ENCODE peak calls at places on chromosomes 4 and X, in eight cellular contexts. One of them, this sample, is unnamed.

GRCh38 chr4:144583658-144584057 is 62.3 kb upstream of the HHIP start:
- DNase-seq in coronary artery: no peak
- DNase-seq in AG20443: no peak
- DNase-seq in Kasumi-1: no peak
- DNase-seq in activated CD8-positive, alpha-beta memory T cell treated with anti-CD3 and anti-CD28 coated beads, Interleukin-2, amount 10 ng/mL, durations not matched to agents 7 days and 5 days: no peak
- DNase-seq in SK-N-SH: no peak
- DNase-seq in stimulated activated naive CD8-positive, alpha-beta T cell treated with anti-CD3 and anti-CD28 coated beads, Interleukin-15, Interleukin-2, amounts not matched to agents 100 U/mL and 50 U/mL, for 24 hours: no peak
- DNase-seq in body of pancreas: no peak
- DNase-seq in this sample: peak

GRCh38 chr4:39689970-39690369 is 8.0 kb upstream of the UBE2K start:
- DNase-seq in body of pancreas: no peak
- DNase-seq in AG20443: no peak
- DNase-seq in stimulated activated naive CD8-positive, alpha-beta T cell treated with anti-CD3 and anti-CD28 coated beads, Interleukin-15, Interleukin-2, amounts not matched to agents 100 U/mL and 50 U/mL, for 24 hours: no peak
- DNase-seq in SK-N-SH: no peak
- DNase-seq in activated CD8-positive, alpha-beta memory T cell treated with anti-CD3 and anti-CD28 coated beads, Interleukin-2, amount 10 ng/mL, durations not matched to agents 7 days and 5 days: no peak
- DNase-seq in coronary artery: no peak
- DNase-seq in Kasumi-1: no peak
- DNase-seq in this sample: no peak

GRCh38 chr4:12144051-12144450 is 715.4 kb upstream of the HS3ST1 start:
- DNase-seq in SK-N-SH: no peak
- DNase-seq in coronary artery: no peak
- DNase-seq in AG20443: no peak
- DNase-seq in body of pancreas: no peak
- DNase-seq in stimulated activated naive CD8-positive, alpha-beta T cell treated with anti-CD3 and anti-CD28 coated beads, Interleukin-15, Interleukin-2, amounts not matched to agents 100 U/mL and 50 U/mL, for 24 hours: no peak
- DNase-seq in activated CD8-positive, alpha-beta memory T cell treated with anti-CD3 and anti-CD28 coated beads, Interleukin-2, amount 10 ng/mL, durations not matched to agents 7 days and 5 days: no peak
- DNase-seq in Kasumi-1: peak
- DNase-seq in this sample: no peak

GRCh38 chrX:119870626-119871131 is 854 bp downstream of the RNF113A start:
- DNase-seq in activated CD8-positive, alpha-beta memory T cell treated with anti-CD3 and anti-CD28 coated beads, Interleukin-2, amount 10 ng/mL, durations not matched to agents 7 days and 5 days: peak
- DNase-seq in Kasumi-1: peak
- DNase-seq in stimulated activated naive CD8-positive, alpha-beta T cell treated with anti-CD3 and anti-CD28 coated beads, Interleukin-15, Interleukin-2, amounts not matched to agents 100 U/mL and 50 U/mL, for 24 hours: peak
- DNase-seq in SK-N-SH: peak
- DNase-seq in body of pancreas: peak
- DNase-seq in coronary artery: no peak
- DNase-seq in AG20443: peak
- DNase-seq in this sample: peak

GRCh38 chrX:73581002-73581628 is 18.1 kb downstream of the CHIC1 start:
- DNase-seq in body of pancreas: no peak
- DNase-seq in SK-N-SH: no peak
- DNase-seq in stimulated activated naive CD8-positive, alpha-beta T cell treated with anti-CD3 and anti-CD28 coated beads, Interleukin-15, Interleukin-2, amounts not matched to agents 100 U/mL and 50 U/mL, for 24 hours: no peak
- DNase-seq in coronary artery: no peak
- DNase-seq in activated CD8-positive, alpha-beta memory T cell treated with anti-CD3 and anti-CD28 coated beads, Interleukin-2, amount 10 ng/mL, durations not matched to agents 7 days and 5 days: no peak
- DNase-seq in Kasumi-1: no peak
- DNase-seq in AG20443: no peak
- DNase-seq in this sample: peak

GRCh38 chr4:6658635-6659075 is 18.2 kb downstream of the MRFAP1 start:
- DNase-seq in AG20443: peak
- DNase-seq in SK-N-SH: no peak
- DNase-seq in activated CD8-positive, alpha-beta memory T cell treated with anti-CD3 and anti-CD28 coated beads, Interleukin-2, amount 10 ng/mL, durations not matched to agents 7 days and 5 days: peak
- DNase-seq in stimulated activated naive CD8-positive, alpha-beta T cell treated with anti-CD3 and anti-CD28 coated beads, Interleukin-15, Interleukin-2, amounts not matched to agents 100 U/mL and 50 U/mL, for 24 hours: peak
- DNase-seq in Kasumi-1: no peak
- DNase-seq in coronary artery: peak
- DNase-seq in body of pancreas: peak
- DNase-seq in this sample: no peak

GRCh38 chrX:146278381-146278780 is 460.8 kb downstream of the SLITRK2 start:
- DNase-seq in activated CD8-positive, alpha-beta memory T cell treated with anti-CD3 and anti-CD28 coated beads, Interleukin-2, amount 10 ng/mL, durations not matched to agents 7 days and 5 days: no peak
- DNase-seq in Kasumi-1: peak
- DNase-seq in body of pancreas: peak
- DNase-seq in AG20443: no peak
- DNase-seq in SK-N-SH: no peak
- DNase-seq in coronary artery: no peak
- DNase-seq in stimulated activated naive CD8-positive, alpha-beta T cell treated with anti-CD3 and anti-CD28 coated beads, Interleukin-15, Interleukin-2, amounts not matched to agents 100 U/mL and 50 U/mL, for 24 hours: no peak
- DNase-seq in this sample: peak

GRCh38 chr4:3407930-3408792 is 33.6 kb upstream of the HGFAC start:
- DNase-seq in coronary artery: no peak
- DNase-seq in Kasumi-1: no peak
- DNase-seq in AG20443: no peak
- DNase-seq in activated CD8-positive, alpha-beta memory T cell treated with anti-CD3 and anti-CD28 coated beads, Interleukin-2, amount 10 ng/mL, durations not matched to agents 7 days and 5 days: no peak
- DNase-seq in SK-N-SH: no peak
- DNase-seq in stimulated activated naive CD8-positive, alpha-beta T cell treated with anti-CD3 and anti-CD28 coated beads, Interleukin-15, Interleukin-2, amounts not matched to agents 100 U/mL and 50 U/mL, for 24 hours: no peak
- DNase-seq in body of pancreas: no peak
- DNase-seq in this sample: no peak

GRCh38 chr4:87005690-87006461 is 71.1 kb downstream of the AFF1 start:
- DNase-seq in SK-N-SH: peak
- DNase-seq in stimulated activated naive CD8-positive, alpha-beta T cell treated with anti-CD3 and anti-CD28 coated beads, Interleukin-15, Interleukin-2, amounts not matched to agents 100 U/mL and 50 U/mL, for 24 hours: peak
- DNase-seq in activated CD8-positive, alpha-beta memory T cell treated with anti-CD3 and anti-CD28 coated beads, Interleukin-2, amount 10 ng/mL, durations not matched to agents 7 days and 5 days: peak
- DNase-seq in Kasumi-1: peak
- DNase-seq in coronary artery: no peak
- DNase-seq in AG20443: peak
- DNase-seq in body of pancreas: no peak
- DNase-seq in this sample: peak

GRCh38 chrX:44282753-44283152 is 60.7 kb downstream of the EFHC2 start:
- DNase-seq in coronary artery: no peak
- DNase-seq in SK-N-SH: peak
- DNase-seq in activated CD8-positive, alpha-beta memory T cell treated with anti-CD3 and anti-CD28 coated beads, Interleukin-2, amount 10 ng/mL, durations not matched to agents 7 days and 5 days: no peak
- DNase-seq in body of pancreas: no peak
- DNase-seq in stimulated activated naive CD8-positive, alpha-beta T cell treated with anti-CD3 and anti-CD28 coated beads, Interleukin-15, Interleukin-2, amounts not matched to agents 100 U/mL and 50 U/mL, for 24 hours: no peak
- DNase-seq in Kasumi-1: no peak
- DNase-seq in AG20443: no peak
- DNase-seq in this sample: no peak

GRCh38 chrX:8288590-8288989 is 117.5 kb upstream of the VCX2 start:
- DNase-seq in SK-N-SH: no peak
- DNase-seq in coronary artery: no peak
- DNase-seq in Kasumi-1: no peak
- DNase-seq in body of pancreas: no peak
- DNase-seq in activated CD8-positive, alpha-beta memory T cell treated with anti-CD3 and anti-CD28 coated beads, Interleukin-2, amount 10 ng/mL, durations not matched to agents 7 days and 5 days: no peak
- DNase-seq in stimulated activated naive CD8-positive, alpha-beta T cell treated with anti-CD3 and anti-CD28 coated beads, Interleukin-15, Interleukin-2, amounts not matched to agents 100 U/mL and 50 U/mL, for 24 hours: no peak
- DNase-seq in AG20443: no peak
- DNase-seq in this sample: no peak

GRCh38 chrX:154307207-154307606 is 11.6 kb downstream of the TKTL1 start:
- DNase-seq in coronary artery: no peak
- DNase-seq in AG20443: no peak
- DNase-seq in Kasumi-1: no peak
- DNase-seq in stimulated activated naive CD8-positive, alpha-beta T cell treated with anti-CD3 and anti-CD28 coated beads, Interleukin-15, Interleukin-2, amounts not matched to agents 100 U/mL and 50 U/mL, for 24 hours: no peak
- DNase-seq in body of pancreas: no peak
- DNase-seq in activated CD8-positive, alpha-beta memory T cell treated with anti-CD3 and anti-CD28 coated beads, Interleukin-2, amount 10 ng/mL, durations not matched to agents 7 days and 5 days: no peak
- DNase-seq in SK-N-SH: peak
- DNase-seq in this sample: peak

GRCh38 chrX:19785647-19786046 is 101.8 kb downstream of the SH3KBP1 start:
- DNase-seq in body of pancreas: no peak
- DNase-seq in Kasumi-1: no peak
- DNase-seq in AG20443: no peak
- DNase-seq in coronary artery: no peak
- DNase-seq in stimulated activated naive CD8-positive, alpha-beta T cell treated with anti-CD3 and anti-CD28 coated beads, Interleukin-15, Interleukin-2, amounts not matched to agents 100 U/mL and 50 U/mL, for 24 hours: peak
- DNase-seq in SK-N-SH: no peak
- DNase-seq in activated CD8-positive, alpha-beta memory T cell treated with anti-CD3 and anti-CD28 coated beads, Interleukin-2, amount 10 ng/mL, durations not matched to agents 7 days and 5 days: no peak
- DNase-seq in this sample: no peak

GRCh38 chrX:130103605-130104004 is 6.7 kb downstream of the ELF4 start:
- DNase-seq in body of pancreas: no peak
- DNase-seq in coronary artery: no peak
- DNase-seq in Kasumi-1: no peak
- DNase-seq in AG20443: no peak
- DNase-seq in SK-N-SH: no peak
- DNase-seq in activated CD8-positive, alpha-beta memory T cell treated with anti-CD3 and anti-CD28 coated beads, Interleukin-2, amount 10 ng/mL, durations not matched to agents 7 days and 5 days: no peak
- DNase-seq in stimulated activated naive CD8-positive, alpha-beta T cell treated with anti-CD3 and anti-CD28 coated beads, Interleukin-15, Interleukin-2, amounts not matched to agents 100 U/mL and 50 U/mL, for 24 hours: no peak
- DNase-seq in this sample: no peak

GRCh38 chr4:78661923-78662521 is 110.5 kb downstream of the ANXA3 start:
- DNase-seq in Kasumi-1: no peak
- DNase-seq in activated CD8-positive, alpha-beta memory T cell treated with anti-CD3 and anti-CD28 coated beads, Interleukin-2, amount 10 ng/mL, durations not matched to agents 7 days and 5 days: no peak
- DNase-seq in AG20443: peak
- DNase-seq in SK-N-SH: no peak
- DNase-seq in coronary artery: no peak
- DNase-seq in stimulated activated naive CD8-positive, alpha-beta T cell treated with anti-CD3 and anti-CD28 coated beads, Interleukin-15, Interleukin-2, amounts not matched to agents 100 U/mL and 50 U/mL, for 24 hours: no peak
- DNase-seq in body of pancreas: no peak
- DNase-seq in this sample: peak

GRCh38 chrX:120647127-120647526 is 17.3 kb upstream of the C1GALT1C1 start:
- DNase-seq in stimulated activated naive CD8-positive, alpha-beta T cell treated with anti-CD3 and anti-CD28 coated beads, Interleukin-15, Interleukin-2, amounts not matched to agents 100 U/mL and 50 U/mL, for 24 hours: no peak
- DNase-seq in Kasumi-1: no peak
- DNase-seq in AG20443: no peak
- DNase-seq in SK-N-SH: no peak
- DNase-seq in activated CD8-positive, alpha-beta memory T cell treated with anti-CD3 and anti-CD28 coated beads, Interleukin-2, amount 10 ng/mL, durations not matched to agents 7 days and 5 days: no peak
- DNase-seq in body of pancreas: no peak
- DNase-seq in coronary artery: no peak
- DNase-seq in this sample: no peak

GRCh38 chr4:141464366-141464765 is 172.0 kb upstream of the IL15 start:
- DNase-seq in stimulated activated naive CD8-positive, alpha-beta T cell treated with anti-CD3 and anti-CD28 coated beads, Interleukin-15, Interleukin-2, amounts not matched to agents 100 U/mL and 50 U/mL, for 24 hours: no peak
- DNase-seq in AG20443: no peak
- DNase-seq in Kasumi-1: no peak
- DNase-seq in activated CD8-positive, alpha-beta memory T cell treated with anti-CD3 and anti-CD28 coated beads, Interleukin-2, amount 10 ng/mL, durations not matched to agents 7 days and 5 days: no peak
- DNase-seq in coronary artery: no peak
- DNase-seq in SK-N-SH: peak
- DNase-seq in body of pancreas: no peak
- DNase-seq in this sample: no peak

GRCh38 chr4:158625544-158625943 is 46.1 kb downstream of the C4orf46 start:
- DNase-seq in AG20443: no peak
- DNase-seq in Kasumi-1: no peak
- DNase-seq in SK-N-SH: no peak
- DNase-seq in coronary artery: no peak
- DNase-seq in activated CD8-positive, alpha-beta memory T cell treated with anti-CD3 and anti-CD28 coated beads, Interleukin-2, amount 10 ng/mL, durations not matched to agents 7 days and 5 days: no peak
- DNase-seq in body of pancreas: no peak
- DNase-seq in stimulated activated naive CD8-positive, alpha-beta T cell treated with anti-CD3 and anti-CD28 coated beads, Interleukin-15, Interleukin-2, amounts not matched to agents 100 U/mL and 50 U/mL, for 24 hours: no peak
- DNase-seq in this sample: no peak

GRCh38 chrX:43526206-43526605 is 129.9 kb upstream of the MAOA start:
- DNase-seq in body of pancreas: no peak
- DNase-seq in SK-N-SH: no peak
- DNase-seq in AG20443: no peak
- DNase-seq in Kasumi-1: peak
- DNase-seq in activated CD8-positive, alpha-beta memory T cell treated with anti-CD3 and anti-CD28 coated beads, Interleukin-2, amount 10 ng/mL, durations not matched to agents 7 days and 5 days: no peak
- DNase-seq in coronary artery: no peak
- DNase-seq in stimulated activated naive CD8-positive, alpha-beta T cell treated with anti-CD3 and anti-CD28 coated beads, Interleukin-15, Interleukin-2, amounts not matched to agents 100 U/mL and 50 U/mL, for 24 hours: no peak
- DNase-seq in this sample: no peak

GRCh38 chr4:55398461-55398860 is 2.7 kb downstream of the TMEM165 start:
- DNase-seq in Kasumi-1: no peak
- DNase-seq in coronary artery: no peak
- DNase-seq in SK-N-SH: no peak
- DNase-seq in body of pancreas: no peak
- DNase-seq in stimulated activated naive CD8-positive, alpha-beta T cell treated with anti-CD3 and anti-CD28 coated beads, Interleukin-15, Interleukin-2, amounts not matched to agents 100 U/mL and 50 U/mL, for 24 hours: no peak
- DNase-seq in AG20443: no peak
- DNase-seq in activated CD8-positive, alpha-beta memory T cell treated with anti-CD3 and anti-CD28 coated beads, Interleukin-2, amount 10 ng/mL, durations not matched to agents 7 days and 5 days: no peak
- DNase-seq in this sample: peak

GRCh38 chrX:103215037-103215767 is at the start of gene BEX4:
- DNase-seq in stimulated activated naive CD8-positive, alpha-beta T cell treated with anti-CD3 and anti-CD28 coated beads, Interleukin-15, Interleukin-2, amounts not matched to agents 100 U/mL and 50 U/mL, for 24 hours: peak
- DNase-seq in coronary artery: peak
- DNase-seq in AG20443: peak
- DNase-seq in body of pancreas: peak
- DNase-seq in activated CD8-positive, alpha-beta memory T cell treated with anti-CD3 and anti-CD28 coated beads, Interleukin-2, amount 10 ng/mL, durations not matched to agents 7 days and 5 days: peak
- DNase-seq in Kasumi-1: no peak
- DNase-seq in SK-N-SH: peak
- DNase-seq in this sample: peak

GRCh38 chr4:77073106-77073858 is 2.5 kb downstream of the CCNI start:
- DNase-seq in AG20443: peak
- DNase-seq in stimulated activated naive CD8-positive, alpha-beta T cell treated with anti-CD3 and anti-CD28 coated beads, Interleukin-15, Interleukin-2, amounts not matched to agents 100 U/mL and 50 U/mL, for 24 hours: no peak
- DNase-seq in body of pancreas: no peak
- DNase-seq in activated CD8-positive, alpha-beta memory T cell treated with anti-CD3 and anti-CD28 coated beads, Interleukin-2, amount 10 ng/mL, durations not matched to agents 7 days and 5 days: no peak
- DNase-seq in SK-N-SH: no peak
- DNase-seq in coronary artery: no peak
- DNase-seq in Kasumi-1: peak
- DNase-seq in this sample: peak

GRCh38 chr4:118968006-118968405 is 79.4 kb downstream of the SYNPO2 start:
- DNase-seq in stimulated activated naive CD8-positive, alpha-beta T cell treated with anti-CD3 and anti-CD28 coated beads, Interleukin-15, Interleukin-2, amounts not matched to agents 100 U/mL and 50 U/mL, for 24 hours: peak
- DNase-seq in body of pancreas: peak
- DNase-seq in activated CD8-positive, alpha-beta memory T cell treated with anti-CD3 and anti-CD28 coated beads, Interleukin-2, amount 10 ng/mL, durations not matched to agents 7 days and 5 days: peak
- DNase-seq in AG20443: peak
- DNase-seq in coronary artery: peak
- DNase-seq in SK-N-SH: no peak
- DNase-seq in Kasumi-1: peak
- DNase-seq in this sample: peak

GRCh38 chr4:103075435-103075893 is 1.1 kb downstream of the SLC9B2 start:
- DNase-seq in Kasumi-1: peak
- DNase-seq in stimulated activated naive CD8-positive, alpha-beta T cell treated with anti-CD3 and anti-CD28 coated beads, Interleukin-15, Interleukin-2, amounts not matched to agents 100 U/mL and 50 U/mL, for 24 hours: no peak
- DNase-seq in activated CD8-positive, alpha-beta memory T cell treated with anti-CD3 and anti-CD28 coated beads, Interleukin-2, amount 10 ng/mL, durations not matched to agents 7 days and 5 days: no peak
- DNase-seq in SK-N-SH: peak
- DNase-seq in body of pancreas: no peak
- DNase-seq in coronary artery: no peak
- DNase-seq in AG20443: peak
- DNase-seq in this sample: no peak

GRCh38 chr4:87853108-87853507 is 20.3 kb downstream of the MEPE start:
- DNase-seq in body of pancreas: no peak
- DNase-seq in activated CD8-positive, alpha-beta memory T cell treated with anti-CD3 and anti-CD28 coated beads, Interleukin-2, amount 10 ng/mL, durations not matched to agents 7 days and 5 days: no peak
- DNase-seq in AG20443: peak
- DNase-seq in coronary artery: no peak
- DNase-seq in SK-N-SH: peak
- DNase-seq in Kasumi-1: peak
- DNase-seq in stimulated activated naive CD8-positive, alpha-beta T cell treated with anti-CD3 and anti-CD28 coated beads, Interleukin-15, Interleukin-2, amounts not matched to agents 100 U/mL and 50 U/mL, for 24 hours: no peak
- DNase-seq in this sample: peak

GRCh38 chr4:52873191-52873590 is 11.1 kb downstream of the RASL11B start:
- DNase-seq in SK-N-SH: no peak
- DNase-seq in coronary artery: no peak
- DNase-seq in activated CD8-positive, alpha-beta memory T cell treated with anti-CD3 and anti-CD28 coated beads, Interleukin-2, amount 10 ng/mL, durations not matched to agents 7 days and 5 days: no peak
- DNase-seq in AG20443: no peak
- DNase-seq in Kasumi-1: no peak
- DNase-seq in stimulated activated naive CD8-positive, alpha-beta T cell treated with anti-CD3 and anti-CD28 coated beads, Interleukin-15, Interleukin-2, amounts not matched to agents 100 U/mL and 50 U/mL, for 24 hours: no peak
- DNase-seq in body of pancreas: peak
- DNase-seq in this sample: peak

GRCh38 chrX:39439910-39440733 is 638.9 kb downstream of the MID1IP1 start:
- DNase-seq in coronary artery: no peak
- DNase-seq in AG20443: no peak
- DNase-seq in SK-N-SH: no peak
- DNase-seq in stimulated activated naive CD8-positive, alpha-beta T cell treated with anti-CD3 and anti-CD28 coated beads, Interleukin-15, Interleukin-2, amounts not matched to agents 100 U/mL and 50 U/mL, for 24 hours: peak
- DNase-seq in activated CD8-positive, alpha-beta memory T cell treated with anti-CD3 and anti-CD28 coated beads, Interleukin-2, amount 10 ng/mL, durations not matched to agents 7 days and 5 days: peak
- DNase-seq in Kasumi-1: no peak
- DNase-seq in body of pancreas: no peak
- DNase-seq in this sample: no peak

GRCh38 chr4:77591532-77591931 is 14.1 kb upstream of the CXCL13 start:
- DNase-seq in Kasumi-1: no peak
- DNase-seq in AG20443: no peak
- DNase-seq in coronary artery: no peak
- DNase-seq in stimulated activated naive CD8-positive, alpha-beta T cell treated with anti-CD3 and anti-CD28 coated beads, Interleukin-15, Interleukin-2, amounts not matched to agents 100 U/mL and 50 U/mL, for 24 hours: no peak
- DNase-seq in body of pancreas: no peak
- DNase-seq in SK-N-SH: no peak
- DNase-seq in activated CD8-positive, alpha-beta memory T cell treated with anti-CD3 and anti-CD28 coated beads, Interleukin-2, amount 10 ng/mL, durations not matched to agents 7 days and 5 days: no peak
- DNase-seq in this sample: no peak

GRCh38 chr4:86334020-86334750 is 25.7 kb downstream of the MAPK10 start:
- DNase-seq in Kasumi-1: no peak
- DNase-seq in AG20443: no peak
- DNase-seq in activated CD8-positive, alpha-beta memory T cell treated with anti-CD3 and anti-CD28 coated beads, Interleukin-2, amount 10 ng/mL, durations not matched to agents 7 days and 5 days: no peak
- DNase-seq in stimulated activated naive CD8-positive, alpha-beta T cell treated with anti-CD3 and anti-CD28 coated beads, Interleukin-15, Interleukin-2, amounts not matched to agents 100 U/mL and 50 U/mL, for 24 hours: no peak
- DNase-seq in body of pancreas: no peak
- DNase-seq in SK-N-SH: no peak
- DNase-seq in coronary artery: no peak
- DNase-seq in this sample: no peak

GRCh38 chrX:22343192-22343591 is 70.5 kb downstream of the CBLL2 start:
- DNase-seq in Kasumi-1: no peak
- DNase-seq in AG20443: no peak
- DNase-seq in body of pancreas: no peak
- DNase-seq in SK-N-SH: no peak
- DNase-seq in coronary artery: no peak
- DNase-seq in activated CD8-positive, alpha-beta memory T cell treated with anti-CD3 and anti-CD28 coated beads, Interleukin-2, amount 10 ng/mL, durations not matched to agents 7 days and 5 days: no peak
- DNase-seq in stimulated activated naive CD8-positive, alpha-beta T cell treated with anti-CD3 and anti-CD28 coated beads, Interleukin-15, Interleukin-2, amounts not matched to agents 100 U/mL and 50 U/mL, for 24 hours: no peak
- DNase-seq in this sample: no peak

GRCh38 chr4:186623546-186623945 is 68.2 kb upstream of the MTNR1A start:
- DNase-seq in body of pancreas: no peak
- DNase-seq in AG20443: no peak
- DNase-seq in coronary artery: no peak
- DNase-seq in Kasumi-1: no peak
- DNase-seq in activated CD8-positive, alpha-beta memory T cell treated with anti-CD3 and anti-CD28 coated beads, Interleukin-2, amount 10 ng/mL, durations not matched to agents 7 days and 5 days: no peak
- DNase-seq in stimulated activated naive CD8-positive, alpha-beta T cell treated with anti-CD3 and anti-CD28 coated beads, Interleukin-15, Interleukin-2, amounts not matched to agents 100 U/mL and 50 U/mL, for 24 hours: no peak
- DNase-seq in SK-N-SH: no peak
- DNase-seq in this sample: no peak

GRCh38 chr4:189117426-189117825 is 823.2 kb upstream of the FRG1 start:
- DNase-seq in activated CD8-positive, alpha-beta memory T cell treated with anti-CD3 and anti-CD28 coated beads, Interleukin-2, amount 10 ng/mL, durations not matched to agents 7 days and 5 days: no peak
- DNase-seq in coronary artery: no peak
- DNase-seq in body of pancreas: no peak
- DNase-seq in AG20443: no peak
- DNase-seq in SK-N-SH: no peak
- DNase-seq in Kasumi-1: no peak
- DNase-seq in stimulated activated naive CD8-positive, alpha-beta T cell treated with anti-CD3 and anti-CD28 coated beads, Interleukin-15, Interleukin-2, amounts not matched to agents 100 U/mL and 50 U/mL, for 24 hours: no peak
- DNase-seq in this sample: no peak

GRCh38 chrX:153225438-153226098 is 46.5 kb downstream of the MAGEA1 start:
- DNase-seq in Kasumi-1: no peak
- DNase-seq in activated CD8-positive, alpha-beta memory T cell treated with anti-CD3 and anti-CD28 coated beads, Interleukin-2, amount 10 ng/mL, durations not matched to agents 7 days and 5 days: no peak
- DNase-seq in AG20443: no peak
- DNase-seq in body of pancreas: no peak
- DNase-seq in coronary artery: no peak
- DNase-seq in stimulated activated naive CD8-positive, alpha-beta T cell treated with anti-CD3 and anti-CD28 coated beads, Interleukin-15, Interleukin-2, amounts not matched to agents 100 U/mL and 50 U/mL, for 24 hours: no peak
- DNase-seq in SK-N-SH: no peak
- DNase-seq in this sample: no peak

GRCh38 chrX:13028871-13029336 is 15.5 kb downstream of the FAM9C start:
- DNase-seq in body of pancreas: no peak
- DNase-seq in activated CD8-positive, alpha-beta memory T cell treated with anti-CD3 and anti-CD28 coated beads, Interleukin-2, amount 10 ng/mL, durations not matched to agents 7 days and 5 days: no peak
- DNase-seq in Kasumi-1: no peak
- DNase-seq in stimulated activated naive CD8-positive, alpha-beta T cell treated with anti-CD3 and anti-CD28 coated beads, Interleukin-15, Interleukin-2, amounts not matched to agents 100 U/mL and 50 U/mL, for 24 hours: no peak
- DNase-seq in coronary artery: no peak
- DNase-seq in SK-N-SH: no peak
- DNase-seq in AG20443: no peak
- DNase-seq in this sample: no peak